ENCODE peak calls at places on chromosomes 4 and X, in eight cellular contexts. S is stromal cell of bone marrow, Y is GOT3, Z is AG09319, J is tibial artery, O is AG09309, V is GM13977, H is NCI-H510A. D is an unnamed sample.

GRCh38 chr4:73853718-73854473 is 800 bp downstream of the PF4V1 start:
- DNase-seq in S (no peak), H (no peak), Y (no peak), Z (no peak), J (no peak), O (no peak), V (no peak), D (no peak)

GRCh38 chr4:14668296-14668695 is 334.0 kb upstream of the CPEB2 start:
- DNase-seq in S (no peak), Z (no peak), J (no peak), V (no peak), H (no peak), O (no peak), Y (no peak), D (no peak)

GRCh38 chr4:5371415-5372190 is 320.3 kb downstream of the STK32B start:
- DNase-seq in Z (no peak), Y (no peak), O (peak; percentile 32), S (no peak), V (no peak), J (no peak), H (no peak), D (no peak)

GRCh38 chr4:174550541-174550940 is 28.3 kb upstream of the HPGD start:
- DNase-seq in Z (no peak), S (no peak), O (no peak), V (no peak), J (no peak), Y (no peak), H (no peak), D (no peak)

GRCh38 chrX:41695464-41695863 is 6.7 kb downstream of the GPR34 start:
- DNase-seq in J (no peak), O (no peak), Y (no peak), S (no peak), Z (no peak), V (no peak), H (no peak), D (peak; percentile 37)

GRCh38 chrX:119427024-119427794 is 28.1 kb downstream of the SLC25A43 start:
- DNase-seq in O (no peak), Y (no peak), V (peak; percentile 42), H (no peak), S (no peak), J (no peak), Z (no peak), D (peak; percentile 7)

GRCh38 chrX:96685205-96686099 is 810 bp downstream of the DIAPH2 start:
- DNase-seq in S (no peak), J (peak; percentile 41), O (no peak), H (no peak), V (no peak), Z (no peak), Y (no peak), D (peak; percentile 44)

GRCh38 chrX:27765718-27766117 is 42.1 kb upstream of the MAGEB10 start:
- DNase-seq in O (no peak), Z (no peak), J (no peak), H (no peak), Y (no peak), S (no peak), V (no peak), D (no peak)

GRCh38 chr4:38132140-38132673 is 172.0 kb downstream of the PTTG2 start:
- DNase-seq in H (no peak), Z (peak; percentile 56), O (peak; percentile 94), V (peak; percentile 76), J (peak; percentile 66), Y (peak; percentile 34), S (peak; percentile 97), D (peak; percentile 96)

D was measured in myocyte.